ENCODE peak calls at places on chromosomes 1 and 21, in six cellular contexts. One of them, this sample, is unnamed. For H3K36me3, the result is how much of the 10 kb centered on the place peaks cover.

GRCh38 chr1:160755864-160756616 is 17.0 kb downstream of the SLAMF7 start:
- DNase-seq in brain microvascular endothelial cell: no peak
- DNase-seq in PC-3: no peak
- DNase-seq in uterus: no peak
- DNase-seq in kidney: no peak
- DNase-seq in colonic mucosa: no peak
- DNase-seq in this sample: no peak

GRCh38 chr1:53503433-53503925 is 44.3 kb downstream of the DMRTB1 start:
- DNase-seq in colonic mucosa: no peak
- DNase-seq in brain microvascular endothelial cell: no peak
- DNase-seq in PC-3: no peak
- DNase-seq in uterus: no peak
- DNase-seq in kidney: peak
- DNase-seq in this sample: no peak

GRCh38 chr21:46056450-46056903 is 41.4 kb upstream of the COL6A2 start:
- DNase-seq in kidney: peak
- DNase-seq in uterus: peak
- DNase-seq in brain microvascular endothelial cell: peak
- DNase-seq in colonic mucosa: peak
- DNase-seq in PC-3: no peak
- DNase-seq in this sample: no peak

GRCh38 chr1:156419863-156420208 is 50.8 kb downstream of the RHBG start:
- DNase-seq in kidney: no peak
- DNase-seq in colonic mucosa: no peak
- DNase-seq in PC-3: no peak
- DNase-seq in uterus: no peak
- DNase-seq in brain microvascular endothelial cell: no peak
- DNase-seq in this sample: no peak

GRCh38 chr1:100868364-100868995 is 26.2 kb downstream of the EXTL2 start:
- DNase-seq in brain microvascular endothelial cell: no peak
- DNase-seq in uterus: no peak
- DNase-seq in kidney: no peak
- DNase-seq in colonic mucosa: no peak
- DNase-seq in PC-3: peak
- DNase-seq in this sample: no peak

GRCh38 chr21:36263797-36264196 is 56.2 kb upstream of the MORC3 start:
- DNase-seq in uterus: no peak
- DNase-seq in colonic mucosa: no peak
- DNase-seq in brain microvascular endothelial cell: no peak
- DNase-seq in PC-3: no peak
- DNase-seq in kidney: peak
- DNase-seq in this sample: no peak

GRCh38 chr1:116277840-116278540 is 95.1 kb upstream of the ATP1A1 start:
- DNase-seq in kidney: no peak
- DNase-seq in brain microvascular endothelial cell: no peak
- DNase-seq in uterus: no peak
- DNase-seq in PC-3: no peak
- DNase-seq in colonic mucosa: peak
- DNase-seq in this sample: no peak

GRCh38 chr21:33289199-33289819 is 23.1 kb downstream of the IL10RB start:
- DNase-seq in colonic mucosa: no peak
- DNase-seq in brain microvascular endothelial cell: peak
- DNase-seq in PC-3: no peak
- DNase-seq in uterus: no peak
- DNase-seq in kidney: no peak
- DNase-seq in this sample: no peak

GRCh38 chr21:39664586-39664985 is 51.8 kb downstream of the B3GALT5 start:
- DNase-seq in brain microvascular endothelial cell: no peak
- DNase-seq in kidney: no peak
- DNase-seq in uterus: no peak
- DNase-seq in colonic mucosa: peak
- DNase-seq in PC-3: no peak
- DNase-seq in this sample: no peak

GRCh38 chr1:205226868-205227583 is 720 bp upstream of the TMCC2 start:
- DNase-seq in PC-3: peak
- DNase-seq in brain microvascular endothelial cell: peak
- DNase-seq in uterus: peak
- DNase-seq in kidney: no peak
- DNase-seq in colonic mucosa: no peak
- DNase-seq in this sample: no peak

GRCh38 chr1:52352690-52353089 is 13.3 kb downstream of the CC2D1B start:
- DNase-seq in uterus: no peak
- DNase-seq in PC-3: no peak
- DNase-seq in colonic mucosa: no peak
- DNase-seq in kidney: no peak
- DNase-seq in brain microvascular endothelial cell: no peak
- DNase-seq in this sample: no peak
- H3K36me3 ChIP-seq in uterus: under half
- H3K36me3 ChIP-seq in PC-3: under half
- H3K36me3 ChIP-seq in colonic mucosa: under half
- H3K36me3 ChIP-seq in kidney: half or more
- H3K36me3 ChIP-seq in brain microvascular endothelial cell: half or more
- H3K36me3 ChIP-seq in this sample: under half

DNA sequence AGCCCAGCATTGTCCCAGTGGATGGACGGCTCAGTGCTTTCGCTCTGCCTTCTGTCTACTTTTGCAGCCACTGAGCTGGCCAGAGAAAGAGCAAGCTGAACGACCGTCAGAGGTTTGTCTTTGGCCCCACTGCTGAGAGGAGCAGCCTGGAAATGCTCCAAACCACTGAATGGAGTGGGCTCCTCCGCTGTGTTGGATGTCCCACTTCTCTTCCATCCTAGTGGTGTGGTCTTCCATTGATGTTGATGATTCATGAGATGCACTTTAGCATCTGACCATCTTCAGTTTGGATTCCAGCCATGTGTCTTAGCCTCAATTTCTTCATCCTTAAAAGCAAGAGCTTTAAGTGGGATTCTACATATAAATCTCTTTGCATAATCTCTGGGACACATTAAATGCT is 277.0 kb downstream of the SIPA1L2 start:
- DNase-seq in brain microvascular endothelial cell: no peak
- DNase-seq in colonic mucosa: no peak
- DNase-seq in PC-3: no peak
- DNase-seq in kidney: no peak
- DNase-seq in uterus: no peak
- DNase-seq in this sample: no peak
- H3K36me3 ChIP-seq in brain microvascular endothelial cell: under half
- H3K36me3 ChIP-seq in colonic mucosa: under half
- H3K36me3 ChIP-seq in PC-3: under half
- H3K36me3 ChIP-seq in kidney: under half
- H3K36me3 ChIP-seq in uterus: under half
- H3K36me3 ChIP-seq in this sample: under half

DNA sequence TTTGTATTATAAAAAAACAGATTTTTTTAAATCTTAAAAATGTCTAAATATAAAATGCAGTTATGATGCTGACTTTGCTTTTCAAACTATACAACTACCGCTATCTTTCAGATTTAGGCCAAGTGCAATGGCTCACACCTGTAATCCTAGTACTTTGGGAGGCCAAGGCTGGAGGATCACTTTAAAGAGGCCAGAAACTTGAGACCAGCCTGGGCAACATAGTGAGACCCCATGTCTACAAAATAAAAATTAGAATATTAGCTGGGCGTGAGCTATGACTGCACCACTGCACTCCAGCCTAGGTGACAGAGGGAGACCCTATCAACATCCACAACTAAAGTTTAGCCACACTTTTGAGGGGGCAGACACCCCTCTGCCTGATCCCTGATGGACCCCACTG is 20.3 kb downstream of the ZBTB17 start:
- DNase-seq in kidney: no peak
- DNase-seq in uterus: no peak
- DNase-seq in colonic mucosa: no peak
- DNase-seq in brain microvascular endothelial cell: no peak
- DNase-seq in PC-3: no peak
- DNase-seq in this sample: no peak
- H3K36me3 ChIP-seq in kidney: under half
- H3K36me3 ChIP-seq in uterus: under half
- H3K36me3 ChIP-seq in colonic mucosa: under half
- H3K36me3 ChIP-seq in brain microvascular endothelial cell: under half
- H3K36me3 ChIP-seq in PC-3: under half
- H3K36me3 ChIP-seq in this sample: under half

DNA sequence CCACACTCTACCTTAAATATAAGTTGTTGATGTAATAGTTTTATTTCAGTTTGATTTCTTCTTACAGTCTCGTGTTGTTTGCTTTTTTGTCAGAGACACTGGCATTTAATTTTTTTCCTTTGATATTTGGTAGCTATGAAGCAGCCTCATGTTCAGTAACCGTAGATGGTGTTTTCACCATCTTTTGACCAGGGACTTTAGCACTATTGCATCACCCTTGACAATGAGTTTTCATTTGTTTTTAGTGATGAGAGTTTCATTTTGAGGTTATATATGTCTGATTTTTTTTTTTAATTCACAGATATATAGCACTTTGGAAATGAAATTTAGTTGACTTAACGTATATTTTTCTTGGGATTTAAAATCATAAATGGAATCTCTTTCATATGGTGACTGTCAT is 36.2 kb downstream of the CEP350 start:
- DNase-seq in PC-3: no peak
- DNase-seq in brain microvascular endothelial cell: no peak
- DNase-seq in colonic mucosa: no peak
- DNase-seq in uterus: no peak
- DNase-seq in kidney: no peak
- DNase-seq in this sample: no peak
- H3K36me3 ChIP-seq in PC-3: under half
- H3K36me3 ChIP-seq in brain microvascular endothelial cell: under half
- H3K36me3 ChIP-seq in colonic mucosa: under half
- H3K36me3 ChIP-seq in uterus: under half
- H3K36me3 ChIP-seq in kidney: under half
- H3K36me3 ChIP-seq in this sample: under half

DNA sequence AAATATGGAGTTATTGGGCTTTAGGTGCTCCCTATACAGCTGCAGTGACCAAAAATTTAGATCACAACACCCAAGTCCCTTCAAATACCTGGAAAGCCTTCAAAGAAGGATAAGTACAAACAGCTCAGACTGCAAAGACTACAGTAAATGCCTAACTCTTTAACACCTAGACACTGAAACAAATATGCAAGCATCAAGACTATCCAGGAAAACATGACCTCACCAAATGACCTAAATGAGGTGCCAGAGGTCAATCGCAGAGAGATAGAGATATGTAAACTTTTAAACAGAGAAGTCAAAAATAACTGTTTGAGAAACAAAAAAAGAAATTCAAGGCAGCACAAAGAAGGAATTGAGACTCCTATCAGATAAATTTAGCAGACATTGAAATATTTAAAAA is 753.8 kb upstream of the B3GALT2 start:
- DNase-seq in kidney: no peak
- DNase-seq in uterus: no peak
- DNase-seq in colonic mucosa: no peak
- DNase-seq in brain microvascular endothelial cell: no peak
- DNase-seq in PC-3: no peak
- DNase-seq in this sample: no peak
- H3K36me3 ChIP-seq in kidney: under half
- H3K36me3 ChIP-seq in uterus: under half
- H3K36me3 ChIP-seq in colonic mucosa: under half
- H3K36me3 ChIP-seq in brain microvascular endothelial cell: under half
- H3K36me3 ChIP-seq in PC-3: under half
- H3K36me3 ChIP-seq in this sample: under half

GRCh38 chr1:21853130-21853424 is 41.0 kb downstream of the LDLRAD2 start:
- DNase-seq in uterus: no peak
- DNase-seq in colonic mucosa: no peak
- DNase-seq in PC-3: no peak
- DNase-seq in brain microvascular endothelial cell: no peak
- DNase-seq in kidney: no peak
- DNase-seq in this sample: no peak
- H3K36me3 ChIP-seq in uterus: under half
- H3K36me3 ChIP-seq in colonic mucosa: under half
- H3K36me3 ChIP-seq in PC-3: under half
- H3K36me3 ChIP-seq in brain microvascular endothelial cell: half or more
- H3K36me3 ChIP-seq in kidney: under half
- H3K36me3 ChIP-seq in this sample: under half

GRCh38 chr1:112603012-112603411 is 15.9 kb downstream of the ST7L start:
- DNase-seq in kidney: no peak
- DNase-seq in PC-3: no peak
- DNase-seq in uterus: no peak
- DNase-seq in brain microvascular endothelial cell: no peak
- DNase-seq in colonic mucosa: no peak
- DNase-seq in this sample: no peak

GRCh38 chr1:112603541-112603940 is 15.4 kb downstream of the ST7L start:
- DNase-seq in PC-3: no peak
- DNase-seq in brain microvascular endothelial cell: no peak
- DNase-seq in uterus: no peak
- DNase-seq in colonic mucosa: no peak
- DNase-seq in kidney: no peak
- DNase-seq in this sample: no peak

GRCh38 chr1:112605633-112606327 is 13.2 kb downstream of the ST7L start:
- DNase-seq in PC-3: peak
- DNase-seq in brain microvascular endothelial cell: no peak
- DNase-seq in colonic mucosa: no peak
- DNase-seq in uterus: no peak
- DNase-seq in kidney: no peak
- DNase-seq in this sample: no peak
- H3K36me3 ChIP-seq in PC-3: under half
- H3K36me3 ChIP-seq in brain microvascular endothelial cell: under half
- H3K36me3 ChIP-seq in colonic mucosa: under half
- H3K36me3 ChIP-seq in uterus: under half
- H3K36me3 ChIP-seq in kidney: under half
- H3K36me3 ChIP-seq in this sample: under half